ENCODE peak calls at places on chromosomes 6 and 20, in nine cellular contexts. H is left ventricle myocardium inferior; L is NCI-H1417 treated with DMSO at 0.1 percent for 48 hours; C is AG08395; X is NCI-H2029 treated with DMSO at 0.1 percent for 48 hours; Q is heart right ventricle; T is RPMI7951; K is activated CD4-positive, alpha-beta T cell treated with anti-CD3 and anti-CD28 coated beads, Interleukin-2, amount 10 ng/mL, durations not matched to agents 7 days and 5 days; U is SK-N-SH. R is an unnamed sample.

GRCh38 chr6:5205877-5206840 is 54.6 kb downstream of the LYRM4 start:
- DNase-seq in C (peak), T (peak), U (peak), Q (peak), X (peak), L (no peak), H (peak), K (no peak), R (peak)

GRCh38 chr6:33696538-33697518 is 14.7 kb downstream of the UQCC2 start:
- DNase-seq in K (peak), X (peak), U (peak), H (peak), C (peak), Q (peak), L (no peak), T (peak), R (peak)

GRCh38 chr6:13485923-13486557 is 1.4 kb downstream of the GFOD1 start:
- DNase-seq in K (peak), X (peak), C (no peak), Q (peak), H (peak), T (peak), L (no peak), U (peak), R (peak)

GRCh38 chr20:50799890-50800550 is 5.2 kb downstream of the BCAS4 start:
- DNase-seq in C (no peak), H (no peak), Q (no peak), T (no peak), K (no peak), X (no peak), L (no peak), U (no peak), R (no peak)

GRCh38 chr6:161442381-161442858 is 168.6 kb upstream of the AGPAT4 start:
- DNase-seq in Q (no peak), X (no peak), U (no peak), T (no peak), L (no peak), K (no peak), C (no peak), H (no peak), R (no peak)

GRCh38 chr6:129215246-129215645 is 332.3 kb downstream of the LAMA2 start:
- DNase-seq in X (no peak), L (no peak), H (no peak), C (no peak), K (no peak), T (no peak), Q (no peak), U (no peak), R (no peak)

GRCh38 chr6:75204959-75205775 is 686 bp downstream of the COL12A1 start:
- DNase-seq in T (peak), U (peak), X (no peak), H (no peak), C (peak), L (no peak), K (no peak), Q (peak), R (peak)

GRCh38 chr6:111173946-111174345 is 86.6 kb downstream of the SLC16A10 start:
- DNase-seq in L (no peak), T (no peak), K (no peak), Q (no peak), U (no peak), H (no peak), C (no peak), X (no peak), R (no peak)

GRCh38 chr6:137013738-137014602 is 30.8 kb downstream of the IL20RA start:
- DNase-seq in H (no peak), L (no peak), T (peak), C (peak), X (peak), U (peak), Q (no peak), K (no peak), R (no peak)

GRCh38 chr20:54618412-54618811 is 143.0 kb downstream of the DOK5 start:
- DNase-seq in K (no peak), H (no peak), L (no peak), Q (no peak), C (no peak), T (no peak), X (no peak), U (no peak), R (no peak)

GRCh38 chr20:25249198-25249931 is 1.5 kb downstream of the PYGB start:
- DNase-seq in Q (no peak), X (no peak), C (no peak), T (peak), H (no peak), U (peak), L (no peak), K (no peak), R (no peak)

GRCh38 chr20:2748551-2749342 is 51.7 kb downstream of the CPXM1 start:
- DNase-seq in H (no peak), Q (no peak), K (peak), C (no peak), T (no peak), X (no peak), U (no peak), L (no peak), R (no peak)

GRCh38 chr6:31870385-31870921 is 7.8 kb upstream of the NEU1 start:
- DNase-seq in U (no peak), H (no peak), K (no peak), Q (no peak), T (no peak), C (no peak), L (no peak), X (no peak), R (peak)

GRCh38 chr6:40386200-40386599 is 201.0 kb downstream of the LRFN2 start:
- DNase-seq in L (no peak), Q (no peak), K (no peak), X (no peak), H (no peak), T (no peak), C (no peak), U (peak), R (no peak)

GRCh38 chr6:225121-225721 is 67.1 kb upstream of the DUSP22 start:
- DNase-seq in T (no peak), Q (no peak), X (no peak), H (no peak), K (peak), U (no peak), L (no peak), C (no peak), R (no peak)

GRCh38 chr6:135521431-135521830 is 23.9 kb upstream of the AHI1 start:
- DNase-seq in Q (no peak), L (no peak), T (peak), H (no peak), K (no peak), X (no peak), C (peak), U (no peak), R (no peak)